ENCODE peak calls at places on chromosomes 5 and 9, in nine cellular contexts. K is HFFc6; N is T follicular helper cell; I is fibroblast of the conjunctiva; Z is AG10803; J is CD8-positive, alpha-beta memory T cell; P is germinal center; G is NCI-H1092; O is HEK293T. D is an unnamed sample.

GRCh38 chr9:94813379-94813778 is 86.9 kb downstream of the AOPEP start:
- DNase-seq in O (no peak), J (no peak), N (no peak), I (no peak), G (peak; percentile 9), Z (no peak), P (no peak), K (no peak), D (no peak)

GRCh38 chr9:93072383-93072795 is 13.9 kb downstream of the SUSD3 start:
- DNase-seq in I (no peak), J (no peak), O (no peak), Z (peak; percentile 55), K (no peak), P (no peak), G (no peak), N (no peak), D (no peak)

GRCh38 chr5:43231977-43232376 is 40.0 kb downstream of the NIM1K start:
- DNase-seq in G (no peak), P (no peak), N (no peak), K (no peak), O (no peak), Z (peak; percentile 5), J (no peak), I (no peak), D (peak; percentile 30)

GRCh38 chr5:41843456-41844112 is 26.6 kb downstream of the OXCT1 start:
- DNase-seq in Z (peak; percentile 69), K (peak; percentile 58), O (peak; percentile 47), J (peak; percentile 47), P (peak; percentile 5), N (no peak), G (peak; percentile 31), I (peak; percentile 57), D (peak; percentile 44)

GRCh38 chr9:35415769-35416427 is 74.0 kb upstream of the RUSC2 start:
- DNase-seq in N (no peak), G (no peak), J (no peak), I (no peak), K (no peak), O (no peak), P (no peak), Z (no peak), D (no peak)

GRCh38 chr9:2800385-2801179 is 43.3 kb downstream of the PUM3 start:
- DNase-seq in G (no peak), N (no peak), I (no peak), Z (no peak), K (no peak), O (no peak), P (no peak), J (no peak), D (no peak)

GRCh38 chr9:109478665-109479380 is 19.3 kb downstream of the PTPN3 start:
- DNase-seq in J (no peak), O (no peak), I (no peak), Z (no peak), N (no peak), G (no peak), P (no peak), K (no peak), D (no peak)

GRCh38 chr5:53994148-53994547 is 316.2 kb downstream of the ARL15 start:
- DNase-seq in N (no peak), G (no peak), K (peak; percentile 39), O (no peak), I (peak; percentile 73), J (no peak), P (no peak), Z (peak; percentile 84), D (no peak)

GRCh38 chr5:61505281-61505680 is 173.2 kb downstream of the ZSWIM6 start:
- DNase-seq in N (no peak), P (no peak), I (no peak), G (no peak), Z (no peak), J (no peak), O (no peak), K (no peak), D (no peak)

GRCh38 chr9:119268985-119269384 is 100.2 kb downstream of the BRINP1 start:
- DNase-seq in K (no peak), O (no peak), I (no peak), P (no peak), Z (no peak), J (no peak), N (no peak), G (no peak), D (peak; percentile 50)

GRCh38 chr5:63310644-63311043 is 651.6 kb downstream of the HTR1A start:
- DNase-seq in G (no peak), J (no peak), O (no peak), P (no peak), K (no peak), N (no peak), Z (no peak), I (no peak), D (no peak)

GRCh38 chr5:129767927-129768380 is 20.1 kb downstream of the MINAR2 start:
- DNase-seq in Z (peak; percentile 83), O (peak; percentile 71), I (peak; percentile 84), K (peak; percentile 83), N (peak; percentile 36), P (peak; percentile 46), J (peak; percentile 57), G (peak; percentile 68), D (peak; percentile 74)

GRCh38 chr5:54136666-54137440 is 173.5 kb downstream of the ARL15 start:
- DNase-seq in P (no peak), N (no peak), J (no peak), I (no peak), Z (peak; percentile 29), K (no peak), O (no peak), G (no peak), D (no peak)

GRCh38 chr5:35518104-35518503 is 99.6 kb upstream of the SPEF2 start:
- DNase-seq in O (no peak), N (no peak), I (no peak), P (peak; percentile 4), G (no peak), Z (no peak), J (no peak), K (no peak), D (no peak)

GRCh38 chr5:145902421-145902820 is 29.6 kb upstream of the GRXCR2 start:
- DNase-seq in Z (peak; percentile 22), O (no peak), I (no peak), J (no peak), K (no peak), G (no peak), N (no peak), P (no peak), D (no peak)

GRCh38 chr5:62310426-62311105 is 4.6 kb downstream of the KIF2A start:
- DNase-seq in Z (no peak), I (no peak), K (no peak), P (no peak), N (no peak), O (no peak), G (no peak), J (no peak), D (no peak)

GRCh38 chr5:125277494-125278154 is 531.2 kb upstream of the ZNF608 start:
- DNase-seq in G (no peak), O (peak; percentile 52), Z (peak; percentile 54), N (no peak), I (peak; percentile 13), J (no peak), K (peak; percentile 91), P (no peak), D (peak; percentile 90)

GRCh38 chr9:136594492-136594891 is 48.6 kb upstream of the NOTCH1 start:
- DNase-seq in G (no peak), J (no peak), I (no peak), O (no peak), N (no peak), K (no peak), Z (no peak), P (no peak), D (no peak)

GRCh38 chr9:135885100-135885853 is 22.1 kb downstream of the CAMSAP1 start:
- DNase-seq in I (no peak), K (no peak), N (no peak), G (no peak), J (no peak), O (no peak), P (no peak), Z (peak; percentile 25), D (no peak)

GRCh38 chr9:32508728-32509127 is 17.3 kb downstream of the RIGI start:
- DNase-seq in O (no peak), I (no peak), K (no peak), P (no peak), G (no peak), Z (no peak), J (no peak), N (no peak), D (no peak)

GRCh38 chr5:107372723-107373487 is 297.8 kb downstream of the EFNA5 start:
- DNase-seq in G (no peak), N (no peak), O (no peak), J (no peak), P (no peak), Z (no peak), K (no peak), I (no peak), D (no peak)

GRCh38 chr9:121844090-121844489 is 192.7 kb downstream of the DAB2IP start:
- DNase-seq in Z (no peak), O (no peak), P (no peak), K (peak; percentile 27), N (no peak), J (no peak), I (no peak), G (no peak), D (no peak)

GRCh38 chr5:139473105-139473504 is 2.3 kb downstream of the SMIM33 start:
- DNase-seq in G (no peak), N (no peak), K (no peak), J (no peak), Z (no peak), P (no peak), I (no peak), O (no peak), D (no peak)

GRCh38 chr9:136808075-136808780 is 480 bp downstream of the RABL6 start:
- DNase-seq in G (no peak), I (no peak), O (peak; percentile 44), J (peak; percentile 66), K (no peak), N (peak; percentile 34), P (peak; percentile 54), Z (no peak), D (peak; percentile 31)

GRCh38 chr9:91483835-91484234 is 60.2 kb upstream of the NFIL3 start:
- DNase-seq in J (no peak), P (no peak), K (no peak), O (no peak), N (no peak), I (no peak), Z (peak; percentile 11), G (no peak), D (no peak)

GRCh38 chr9:112970939-112971338 is 41.1 kb downstream of the ZNF883 start:
- DNase-seq in O (peak; percentile 9), J (no peak), G (peak; percentile 5), P (no peak), I (no peak), K (peak; percentile 16), N (no peak), Z (peak; percentile 3), D (no peak)

GRCh38 chr5:66633754-66634153 is 37.6 kb downstream of the MAST4 start:
- DNase-seq in K (no peak), N (no peak), O (peak; percentile 19), J (no peak), I (no peak), G (peak; percentile 40), P (no peak), Z (no peak), D (no peak)

GRCh38 chr9:87771251-87772006 is 45.5 kb downstream of the CTSL start:
- DNase-seq in Z (no peak), I (no peak), P (no peak), G (no peak), N (no peak), O (no peak), J (no peak), K (no peak), D (peak; percentile 54)

GRCh38 chr9:109329274-109330258 is 8.7 kb upstream of the EPB41L4B start:
- DNase-seq in J (no peak), Z (peak; percentile 40), P (no peak), I (no peak), K (no peak), O (peak; percentile 34), G (no peak), N (no peak), D (no peak)

GRCh38 chr9:114003756-114004155 is 74.3 kb downstream of the AMBP start:
- DNase-seq in J (no peak), K (no peak), I (no peak), N (no peak), O (no peak), G (no peak), Z (peak; percentile 5), P (no peak), D (no peak)

GRCh38 chr9:137580209-137580957 is 1.7 kb upstream of the DPH7 start:
- DNase-seq in Z (no peak), P (no peak), N (no peak), O (no peak), G (no peak), I (no peak), K (no peak), J (no peak), D (no peak)